ENCODE peak calls at places on chromosomes 3 and 15, in eight cellular contexts. N, X, L, E, S, U, J and H are unnamed samples.

GRCh38 chr3:177905173-177905894 is 630.9 kb upstream of the KCNMB2 start:
- DNase-seq in N (no peak), X (no peak), L (no peak), E (no peak), S (peak; percentile 99), U (no peak), J (no peak), H (no peak)

GRCh38 chr15:90683371-90683770 is 33.8 kb upstream of the BLM start:
- DNase-seq in N (no peak), X (no peak), L (no peak), E (no peak), S (no peak), U (no peak), J (no peak), H (no peak)

GRCh38 chr15:20407553-20407952 is 134.0 kb downstream of the GOLGA6L6 start:
- DNase-seq in N (no peak), X (no peak), L (no peak), E (no peak), S (no peak), U (no peak), J (no peak), H (no peak)

GRCh38 chr15:68550498-68551295 is 28.1 kb upstream of the CORO2B start:
- DNase-seq in N (peak; percentile 77), X (peak; percentile 16), L (peak; percentile 76), E (peak; percentile 80), S (peak; percentile 64), U (peak; percentile 90), J (peak; percentile 62), H (peak; percentile 71)

GRCh38 chr3:45509768-45510129 is 84.8 kb upstream of the LIMD1 start:
- DNase-seq in N (no peak), X (no peak), L (no peak), E (no peak), S (no peak), U (no peak), J (no peak), H (no peak)

GRCh38 chr3:157135671-157136396 is 24.1 kb downstream of the CCNL1 start:
- DNase-seq in N (no peak), X (no peak), L (no peak), E (no peak), S (peak; percentile 93), U (no peak), J (peak; percentile 83), H (no peak)

GRCh38 chr3:150268426-150269321 is 139.4 kb upstream of the TSC22D2 start:
- DNase-seq in N (no peak), X (no peak), L (no peak), E (no peak), S (no peak), U (peak; percentile 40), J (no peak), H (no peak)

GRCh38 chr3:38006445-38006995 is 15.9 kb downstream of the VILL start:
- DNase-seq in N (no peak), X (no peak), L (no peak), E (peak; percentile 46), S (no peak), U (no peak), J (no peak), H (no peak)

GRCh38 chr3:33392703-33393125 is 47.5 kb downstream of the UBP1 start:
- DNase-seq in N (no peak), X (no peak), L (no peak), E (no peak), S (peak; percentile 94), U (no peak), J (no peak), H (no peak)

GRCh38 chr3:188687389-188687788 is 484.4 kb upstream of the TPRG1 start:
- DNase-seq in N (no peak), X (no peak), L (no peak), E (no peak), S (peak; percentile 49), U (no peak), J (peak; percentile 46), H (no peak)

GRCh38 chr3:43770426-43771103 is 79.8 kb downstream of the ABHD5 start:
- DNase-seq in N (no peak), X (no peak), L (no peak), E (peak; percentile 70), S (peak; percentile 51), U (peak; percentile 64), J (peak; percentile 98), H (no peak)

GRCh38 chr3:160661660-160662059 is 15.3 kb upstream of the ARL14 start:
- DNase-seq in N (no peak), X (no peak), L (no peak), E (no peak), S (no peak), U (no peak), J (no peak), H (no peak)

GRCh38 chr3:87491843-87492242 is 215.5 kb upstream of the POU1F1 start:
- DNase-seq in N (no peak), X (no peak), L (no peak), E (no peak), S (no peak), U (no peak), J (no peak), H (no peak)

GRCh38 chr3:108391917-108392585 is 95.7 kb downstream of the HHLA2 start:
- DNase-seq in N (no peak), X (no peak), L (no peak), E (no peak), S (peak; percentile 84), U (no peak), J (no peak), H (no peak)

GRCh38 chr15:63191895-63192603 is 2.6 kb downstream of the RAB8B start:
- DNase-seq in N (peak; percentile 74), X (peak; percentile 84), L (no peak), E (no peak), S (no peak), U (peak; percentile 42), J (no peak), H (no peak)

GRCh38 chr3:99172736-99173657 is 271.5 kb upstream of the DCBLD2 start:
- DNase-seq in N (no peak), X (peak; percentile 34), L (no peak), E (no peak), S (peak; percentile 88), U (peak; percentile 77), J (peak; percentile 62), H (no peak)

GRCh38 chr3:14406336-14406735 is 3.9 kb downstream of the SLC6A6 start:
- DNase-seq in N (no peak), X (no peak), L (no peak), E (no peak), S (no peak), U (no peak), J (no peak), H (no peak)

GRCh38 chr3:189099031-189099471 is 72.7 kb upstream of the TPRG1 start:
- DNase-seq in N (no peak), X (no peak), L (peak; percentile 91), E (peak; percentile 96), S (peak; percentile 83), U (peak; percentile 38), J (peak; percentile 77), H (no peak)

GRCh38 chr15:62218841-62219240 is 53.8 kb upstream of the C2CD4B start:
- DNase-seq in N (no peak), X (no peak), L (no peak), E (no peak), S (no peak), U (no peak), J (no peak), H (no peak)

GRCh38 chr3:122802323-122802722 is 7.5 kb downstream of the SLC49A4 start:
- DNase-seq in N (no peak), X (no peak), L (no peak), E (no peak), S (no peak), U (no peak), J (no peak), H (no peak)

GRCh38 chr3:189903562-189904250 is 217.0 kb downstream of the P3H2 start:
- DNase-seq in N (no peak), X (no peak), L (no peak), E (no peak), S (no peak), U (peak; percentile 61), J (no peak), H (no peak)

GRCh38 chr15:42273900-42274692 is 863 bp upstream of the TMEM87A start:
- DNase-seq in N (peak; percentile 87), X (peak; percentile 50), L (peak; percentile 67), E (peak; percentile 79), S (peak; percentile 73), U (peak; percentile 87), J (peak; percentile 65), H (peak; percentile 65)

DNA sequence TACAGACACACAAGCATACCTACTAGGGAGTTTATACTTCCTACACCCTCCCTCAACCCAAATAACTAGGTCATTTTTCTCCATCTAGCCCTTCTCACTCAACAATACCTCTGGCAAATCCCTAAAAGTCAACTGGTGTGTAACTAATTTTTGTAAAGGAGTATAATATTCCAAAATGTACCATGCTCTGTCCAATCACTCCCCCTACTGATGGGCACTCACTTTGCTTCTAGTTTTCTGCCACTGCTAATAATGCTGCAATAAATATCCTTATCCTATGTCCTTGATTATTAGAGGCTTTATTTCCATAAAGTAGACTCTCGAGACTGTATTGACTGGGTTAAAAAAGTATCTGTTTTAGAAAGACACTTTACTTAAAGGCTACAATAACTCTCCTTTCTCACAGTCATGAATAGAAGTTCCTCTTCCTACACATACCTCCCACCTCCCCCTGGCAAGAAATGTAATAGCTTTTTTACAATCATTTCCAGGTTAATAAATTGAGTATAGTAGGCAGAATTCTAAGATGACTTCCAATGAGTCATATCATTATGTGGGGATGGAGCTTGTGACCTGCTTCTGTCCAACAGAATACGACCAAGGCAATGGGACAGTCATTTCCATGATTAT is 30.0 kb downstream of the SHQ1 start:
- DNase-seq in N (no peak), X (no peak), L (no peak), E (no peak), S (peak; percentile 65), U (peak; percentile 23), J (no peak), H (no peak)
- TF ChIP-seq CTCF in N (no peak), X (peak; percentile 48), L (peak; percentile 56), E (peak; percentile 47), S (peak; percentile 73), U (peak; percentile 4), J (peak; percentile 57), H (peak; percentile 30)

DNA sequence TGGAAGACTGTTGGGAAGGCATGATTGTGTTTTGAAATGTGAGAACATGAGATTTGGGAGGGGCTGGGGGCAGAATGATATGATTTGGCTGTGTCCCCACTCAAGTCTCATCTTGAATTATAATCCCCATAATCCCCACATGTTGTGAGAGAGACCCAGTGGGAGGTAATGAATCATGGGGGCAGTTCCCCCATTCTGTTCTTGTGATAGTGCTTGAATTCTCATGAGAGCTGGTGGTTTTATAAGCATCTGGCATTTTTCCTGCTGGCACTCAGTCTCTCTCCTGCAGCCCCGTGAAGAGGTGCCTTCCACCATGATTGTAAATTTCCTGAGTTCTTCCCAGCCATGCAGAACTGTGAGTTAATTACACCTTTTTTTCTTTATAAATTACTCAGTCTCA is 430.5 kb downstream of the OTOL1 start:
- DNase-seq in N (no peak), X (no peak), L (no peak), E (no peak), S (no peak), U (no peak), J (no peak), H (no peak)
- TF ChIP-seq CTCF in N (no peak), X (no peak), L (no peak), E (no peak), S (no peak), U (no peak), J (no peak), H (no peak)

GRCh38 chr15:83734487-83734886 is 80.6 kb downstream of the ADAMTSL3 start:
- DNase-seq in N (no peak), X (no peak), L (no peak), E (no peak), S (no peak), U (no peak), J (no peak), H (no peak)
- TF ChIP-seq CTCF in N (no peak), X (peak; percentile 40), L (no peak), E (no peak), S (peak; percentile 16), U (no peak), J (no peak), H (no peak)

GRCh38 chr15:88982946-88983342 is 69.8 kb upstream of the MFGE8 start:
- DNase-seq in N (no peak), X (no peak), L (no peak), E (no peak), S (no peak), U (no peak), J (no peak), H (no peak)
- TF ChIP-seq CTCF in N (no peak), X (no peak), L (no peak), E (no peak), S (no peak), U (no peak), J (no peak), H (no peak)